ENCODE peak calls at places on chromosome 4, in eight cellular contexts. L is CD8-positive, alpha-beta T cell; U is neural progenitor cell; G is upper lobe of right lung; M is endodermal cell; Z is right atrium auricular region; I is CD4-positive, alpha-beta memory T cell; B is A549. W is an unnamed sample. For H3K9me3, the result is how much of the 10 kb centered on the place peaks cover.

GRCh38 chr4:151226004-151226932 is 50.7 kb upstream of the PRSS48 start:
- DNase-seq in I (no peak), Z (no peak), L (no peak), G (no peak), M (no peak), U (no peak), B (no peak), W (no peak)

GRCh38 chr4:122107680-122108079 is 44.5 kb upstream of the BLTP1 start:
- DNase-seq in U (no peak), G (no peak), M (no peak), I (no peak), L (no peak), B (no peak), Z (no peak), W (no peak)

GRCh38 chr4:2803624-2804448 is 11.0 kb downstream of the SH3BP2 start:
- DNase-seq in I (peak), M (no peak), B (no peak), G (peak), L (peak), Z (no peak), U (no peak), W (no peak)

GRCh38 chr4:87071401-87071800 is 136.6 kb downstream of the AFF1 start:
- DNase-seq in Z (no peak), L (no peak), U (no peak), I (no peak), G (no peak), B (no peak), M (no peak), W (no peak)

GRCh38 chr4:167031534-167032156 is 202.6 kb downstream of the SPOCK3 start:
- DNase-seq in M (no peak), I (no peak), Z (no peak), L (no peak), B (no peak), U (no peak), G (no peak), W (no peak)

GRCh38 chr4:88146891-88147290 is 11.5 kb downstream of the ABCG2 start:
- DNase-seq in M (no peak), G (no peak), B (no peak), Z (no peak), I (no peak), L (no peak), U (no peak), W (no peak)

GRCh38 chr4:98509641-98510170 is 148.7 kb downstream of the TSPAN5 start:
- DNase-seq in U (no peak), Z (no peak), B (no peak), G (no peak), I (no peak), L (no peak), M (no peak), W (no peak)

GRCh38 chr4:17103231-17103630 is 204.8 kb upstream of the LDB2 start:
- DNase-seq in M (no peak), B (no peak), I (no peak), U (no peak), Z (no peak), G (no peak), L (no peak), W (no peak)

GRCh38 chr4:121654738-121655137 is 42.0 kb downstream of the ANXA5 start:
- DNase-seq in B (no peak), L (no peak), U (no peak), G (no peak), I (no peak), Z (no peak), M (no peak), W (no peak)

GRCh38 chr4:41258783-41259182 is 2.1 kb downstream of the UCHL1 start:
- DNase-seq in Z (peak), I (no peak), U (peak), B (peak), G (no peak), M (peak), L (no peak), W (no peak)

GRCh38 chr4:168408620-168409019 is 71.7 kb downstream of the DDX60L start:
- DNase-seq in G (no peak), Z (peak), B (peak), U (peak), M (no peak), I (no peak), L (no peak), W (no peak)

GRCh38 chr4:53510316-53510715 is 81.0 kb downstream of the LNX1 start:
- DNase-seq in M (no peak), G (no peak), U (no peak), Z (no peak), I (no peak), B (no peak), L (no peak), W (no peak)

GRCh38 chr4:16931336-16931735 is 32.9 kb upstream of the LDB2 start:
- DNase-seq in B (no peak), G (no peak), U (no peak), M (no peak), Z (no peak), I (no peak), L (no peak), W (no peak)

GRCh38 chr4:185213829-185214228 is 4.4 kb downstream of the SNX25 start:
- DNase-seq in G (no peak), M (no peak), L (no peak), U (no peak), I (no peak), Z (no peak), B (no peak), W (no peak)

GRCh38 chr4:144347116-144347515 is 206.6 kb upstream of the GYPA start:
- DNase-seq in I (no peak), B (no peak), G (no peak), L (no peak), M (no peak), U (no peak), Z (no peak), W (no peak)

GRCh38 chr4:141668200-141668599 is 31.8 kb downstream of the IL15 start:
- DNase-seq in B (no peak), I (no peak), U (no peak), G (no peak), L (no peak), Z (no peak), M (no peak), W (no peak)

GRCh38 chr4:185778307-185778706 is 33.7 kb downstream of the SORBS2 start:
- DNase-seq in G (no peak), U (no peak), Z (no peak), I (no peak), B (no peak), M (no peak), L (no peak), W (no peak)

GRCh38 chr4:26213317-26213716 is 107.5 kb upstream of the RBPJ start:
- DNase-seq in L (no peak), M (no peak), G (no peak), Z (no peak), U (no peak), B (no peak), I (no peak), W (no peak)

GRCh38 chr4:126697748-126698147 is 935.0 kb upstream of the INTU start:
- DNase-seq in Z (no peak), L (no peak), U (no peak), I (no peak), G (no peak), B (no peak), M (no peak), W (no peak)

GRCh38 chr4:74223801-74224200 is 65.9 kb downstream of the MTHFD2L start:
- DNase-seq in M (no peak), I (no peak), G (no peak), U (no peak), B (no peak), L (no peak), Z (no peak), W (no peak)

GRCh38 chr4:77586953-77587383 is 18.7 kb upstream of the CXCL13 start:
- DNase-seq in B (peak), U (no peak), I (peak), M (no peak), L (peak), Z (no peak), G (no peak), W (peak)

GRCh38 chr4:24895461-24895860 is 17.4 kb downstream of the CCDC149 start:
- DNase-seq in I (no peak), G (no peak), M (peak), U (no peak), L (no peak), B (no peak), Z (no peak), W (no peak)

GRCh38 chr4:42391981-42392380 is 5.3 kb upstream of the SHISA3 start:
- DNase-seq in I (no peak), B (no peak), G (no peak), M (no peak), Z (no peak), U (no peak), L (no peak), W (no peak)

GRCh38 chr4:122895336-122895995 is 26.9 kb downstream of the NUDT6 start:
- DNase-seq in M (no peak), B (no peak), G (no peak), Z (no peak), I (no peak), U (no peak), L (no peak), W (no peak)

GRCh38 chr4:133130171-133130570 is 18.9 kb upstream of the PCDH10 start:
- DNase-seq in L (no peak), G (no peak), I (no peak), U (no peak), B (no peak), Z (no peak), M (no peak), W (no peak)

GRCh38 chr4:46931981-46932380 is 22.9 kb upstream of the COX7B2 start:
- DNase-seq in I (no peak), Z (no peak), L (no peak), B (peak), G (no peak), M (peak), U (peak), W (no peak)

GRCh38 chr4:3077796-3078195 is 3.3 kb downstream of the HTT start:
- DNase-seq in U (no peak), Z (no peak), G (no peak), B (no peak), I (no peak), L (no peak), M (no peak), W (no peak)

GRCh38 chr4:1472148-1472797 is 66.0 kb upstream of the NKX1-1 start:
- DNase-seq in Z (no peak), L (no peak), I (no peak), B (no peak), M (peak), G (no peak), U (no peak), W (no peak)

GRCh38 chr4:56768301-56768700 is 53.2 kb downstream of the SPINK2 start:
- DNase-seq in M (no peak), U (no peak), Z (no peak), I (no peak), B (no peak), L (no peak), G (no peak), W (no peak)

GRCh38 chr4:56786955-56787354 is 34.5 kb downstream of the SPINK2 start:
- DNase-seq in L (no peak), I (no peak), Z (no peak), B (no peak), G (peak), M (peak), U (peak), W (no peak)

GRCh38 chr4:68346461-68346860 is 3.4 kb downstream of the YTHDC1 start:
- DNase-seq in M (no peak), I (no peak), L (no peak), G (no peak), U (no peak), B (peak), Z (no peak), W (no peak)

GRCh38 chr4:185810746-185811508 is 1.1 kb downstream of the SORBS2 start:
- DNase-seq in L (no peak), G (no peak), B (no peak), Z (no peak), I (no peak), U (peak), M (peak), W (no peak)

GRCh38 chr4:110733901-110734300 is 111.0 kb upstream of the PITX2 start:
- DNase-seq in U (no peak), L (no peak), G (no peak), I (no peak), Z (no peak), M (no peak), B (no peak), W (no peak)

GRCh38 chr4:176193898-176194297 is 1.5 kb downstream of the SPATA4 start:
- DNase-seq in M (no peak), U (no peak), I (peak), B (peak), L (no peak), Z (no peak), G (no peak), W (no peak)

GRCh38 chr4:105280338-105280809 is 133.7 kb downstream of the TET2 start:
- DNase-seq in B (no peak), I (no peak), L (no peak), Z (no peak), M (no peak), U (no peak), G (no peak), W (no peak)

GRCh38 chr4:108272566-108272965 is 103.8 kb upstream of the LEF1 start:
- DNase-seq in U (no peak), B (no peak), L (no peak), I (no peak), Z (no peak), G (no peak), M (no peak), W (no peak)

GRCh38 chr4:73701116-73701515 is 39.3 kb upstream of the CXCL8 start:
- DNase-seq in Z (no peak), I (peak), U (no peak), G (no peak), L (no peak), B (no peak), M (no peak), W (no peak)

GRCh38 chr4:126807132-126807531 is 825.6 kb upstream of the INTU start:
- DNase-seq in U (peak), I (no peak), L (no peak), Z (no peak), B (no peak), G (no peak), M (peak), W (no peak)

GRCh38 chr4:15066140-15066539 is 63.9 kb downstream of the CPEB2 start:
- DNase-seq in B (no peak), I (no peak), G (no peak), M (no peak), Z (no peak), L (no peak), U (no peak), W (no peak)

GRCh38 chr4:80128941-80129340 is 55.9 kb upstream of the ANTXR2 start:
- DNase-seq in Z (no peak), I (no peak), B (no peak), G (no peak), L (no peak), M (no peak), U (no peak), W (no peak)

GRCh38 chr4:38292529-38292928 is 332.3 kb downstream of the PTTG2 start:
- DNase-seq in U (no peak), I (no peak), G (no peak), L (no peak), Z (no peak), M (no peak), B (no peak), W (no peak)

GRCh38 chr4:38290914-38291313 is 330.7 kb downstream of the PTTG2 start:
- DNase-seq in U (no peak), G (no peak), I (no peak), L (no peak), Z (no peak), M (no peak), B (no peak), W (no peak)

GRCh38 chr4:38290360-38290759 is 330.2 kb downstream of the PTTG2 start:
- DNase-seq in U (no peak), B (no peak), M (no peak), Z (no peak), L (no peak), G (no peak), I (no peak), W (no peak)

GRCh38 chr4:38298868-38299713 is 338.9 kb downstream of the PTTG2 start:
- DNase-seq in G (no peak), U (no peak), Z (no peak), I (no peak), L (no peak), M (no peak), B (no peak), W (no peak)

DNA sequence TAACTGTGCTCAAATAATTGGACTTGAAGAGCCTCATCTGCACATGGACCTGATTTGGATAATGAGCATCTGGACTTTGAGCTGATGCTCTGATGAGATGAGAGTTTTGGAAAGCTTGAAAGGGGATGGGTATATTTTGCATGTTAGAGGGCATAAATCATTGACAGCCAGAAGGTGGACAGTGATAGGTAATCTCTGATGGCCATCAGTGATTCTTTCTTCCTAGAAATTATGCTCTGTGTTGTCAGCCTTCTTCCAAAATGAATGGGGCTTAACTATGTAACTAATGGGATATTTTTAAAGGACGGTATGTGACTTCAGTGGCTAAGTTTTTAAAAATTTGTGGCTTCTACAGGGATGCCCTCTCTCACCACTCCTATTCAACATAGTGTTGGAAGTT is 334.0 kb downstream of the PTTG2 start:
- DNase-seq in Z (no peak), U (no peak), B (no peak), G (no peak), I (no peak), M (no peak), L (no peak), W (no peak)
- H3K9me3 ChIP-seq in Z (under half), U (under half), B (under half), G (under half), I (under half), M (under half), L (under half), W (under half)

GRCh38 chr4:89514811-89515210 is 207.2 kb upstream of the GPRIN3 start:
- DNase-seq in I (no peak), L (no peak), M (no peak), G (no peak), U (no peak), B (no peak), Z (no peak), W (no peak)
- H3K27ac ChIP-seq in I (no peak), L (no peak), M (no peak), G (no peak), U (no peak), B (no peak), Z (no peak), W (no peak)

GRCh38 chr4:138087181-138087714 is 154.9 kb downstream of the SLC7A11 start:
- DNase-seq in B (no peak), Z (no peak), U (no peak), G (no peak), L (no peak), M (no peak), I (no peak), W (no peak)

GRCh38 chr4:138088449-138089208 is 153.5 kb downstream of the SLC7A11 start:
- DNase-seq in B (no peak), I (no peak), L (no peak), U (no peak), M (no peak), G (no peak), Z (no peak), W (no peak)

GRCh38 chr4:138092060-138092459 is 150.1 kb downstream of the SLC7A11 start:
- DNase-seq in M (no peak), I (no peak), G (no peak), U (no peak), Z (no peak), L (no peak), B (no peak), W (no peak)

GRCh38 chr4:138090918-138091659 is 151.1 kb downstream of the SLC7A11 start:
- DNase-seq in U (no peak), G (no peak), B (no peak), I (no peak), Z (no peak), M (no peak), L (no peak), W (no peak)

DNA sequence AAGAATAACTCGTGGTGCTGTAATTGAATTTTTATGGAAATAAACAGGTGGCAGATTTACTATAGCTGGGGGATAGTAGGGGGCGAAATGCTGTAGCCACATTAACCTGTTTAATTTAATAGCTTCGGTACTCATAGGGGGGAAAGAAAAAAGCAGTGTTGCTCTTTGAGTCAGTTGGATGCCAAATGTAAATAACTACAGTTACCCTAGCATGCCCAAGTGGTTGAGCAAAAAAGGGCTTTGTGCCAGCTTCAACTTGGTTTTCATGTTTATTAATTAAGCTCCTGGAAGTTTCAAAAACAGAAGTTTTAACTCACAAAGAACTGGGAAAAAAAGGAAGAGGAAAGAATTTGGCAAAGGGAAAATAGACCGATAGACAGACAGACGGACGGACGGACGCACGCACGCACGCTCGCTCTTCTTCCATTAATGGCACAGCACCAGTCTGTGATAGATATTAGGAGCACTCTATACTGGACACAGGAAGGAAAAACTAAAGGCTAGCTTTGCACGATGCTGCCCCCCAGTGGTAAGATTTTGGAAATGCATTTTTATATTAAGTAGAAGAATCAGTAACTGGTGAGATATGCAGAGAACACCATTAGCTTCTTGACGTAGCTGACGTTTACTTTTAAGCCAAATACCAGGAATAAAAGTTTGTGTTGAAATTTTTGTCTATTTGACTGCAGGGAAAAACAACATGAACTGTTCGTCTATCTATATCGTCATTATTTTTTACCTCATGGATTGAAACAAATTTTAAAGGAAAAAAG is 151.8 kb downstream of the SLC7A11 start:
- DNase-seq in G (no peak), M (peak), B (peak), Z (peak), L (no peak), I (no peak), U (peak), W (no peak)
- H3K4me3 ChIP-seq in G (peak), M (no peak), B (peak), Z (no peak), L (no peak), I (no peak), U (no peak), W (no peak)

GRCh38 chr4:8932884-8933283 is 61.2 kb upstream of the HMX1 start:
- DNase-seq in U (no peak), I (no peak), L (no peak), G (no peak), M (no peak), B (no peak), Z (no peak), W (no peak)
- H3K9me3 ChIP-seq in U (under half), I (under half), L (under half), G (under half), M (under half), B (under half), Z (under half), W (under half)

DNA sequence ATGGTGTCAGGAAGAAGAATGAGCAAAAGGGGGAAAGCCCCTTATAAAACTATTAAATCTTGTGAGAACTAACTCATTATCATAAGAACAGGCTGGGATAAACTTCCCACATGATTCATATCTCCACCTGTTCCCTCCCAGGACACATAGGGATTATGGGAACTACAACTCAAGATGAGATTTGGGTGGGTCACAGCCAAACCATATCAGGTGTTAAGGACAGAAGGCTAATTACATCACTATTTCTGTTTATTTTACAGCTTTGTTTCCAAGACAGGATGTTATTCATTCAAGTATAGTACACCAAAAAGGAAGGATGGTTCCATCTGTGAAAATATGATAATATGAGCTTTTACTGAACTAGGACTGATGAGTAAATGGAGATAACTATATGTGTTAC is 63.7 kb upstream of the ARSJ start:
- DNase-seq in U (no peak), B (peak), G (no peak), I (no peak), M (no peak), Z (no peak), L (no peak), W (no peak)
- H3K27ac ChIP-seq in U (no peak), B (no peak), G (no peak), I (no peak), M (no peak), Z (no peak), L (no peak), W (no peak)

GRCh38 chr4:139085141-139085540 is 69.6 kb downstream of the NOCT start:
- DNase-seq in G (no peak), L (no peak), U (no peak), Z (no peak), I (no peak), M (no peak), B (peak), W (no peak)
- H3K4me3 ChIP-seq in G (peak), L (no peak), U (peak), Z (peak), I (no peak), M (peak), B (peak), W (no peak)